ENCODE peak calls at places on chromosome 6, in six cellular contexts. S, H, E, O, V and U are unnamed samples.

GRCh38 chr6:166056637-166057036 is 111.0 kb downstream of the TBXT start:
- DNase-seq in S (peak), H (no peak), E (no peak), O (no peak), V (no peak), U (no peak)

GRCh38 chr6:87700729-87701675 is 1.0 kb downstream of the AKIRIN2 start:
- DNase-seq in S (peak), H (peak), E (no peak), O (peak), V (peak), U (no peak)

GRCh38 chr6:79384845-79385244 is 150.4 kb upstream of the HMGN3 start:
- DNase-seq in S (peak), H (no peak), E (no peak), O (no peak), V (no peak), U (no peak)

GRCh38 chr6:12718025-12718424 is 1.5 kb downstream of the PHACTR1 start:
- DNase-seq in S (peak), H (no peak), E (no peak), O (no peak), V (no peak), U (no peak)

GRCh38 chr6:11824986-11825385 is 46.4 kb upstream of the ADTRP start:
- DNase-seq in S (no peak), H (no peak), E (no peak), O (no peak), V (no peak), U (no peak)

GRCh38 chr6:22250486-22250885 is 46.4 kb downstream of the PRL start:
- DNase-seq in S (peak), H (no peak), E (no peak), O (no peak), V (no peak), U (no peak)

GRCh38 chr6:34172961-34173775 is 27.3 kb upstream of the GRM4 start:
- DNase-seq in S (no peak), H (no peak), E (no peak), O (no peak), V (peak), U (no peak)

GRCh38 chr6:38638941-38639497 is 710 bp downstream of the BTBD9 start:
- DNase-seq in S (peak), H (peak), E (no peak), O (peak), V (no peak), U (no peak)

GRCh38 chr6:116483616-116484015 is 22.4 kb downstream of the CALHM6 start:
- DNase-seq in S (no peak), H (no peak), E (no peak), O (no peak), V (no peak), U (no peak)

GRCh38 chr6:166595061-166595780 is 8.7 kb upstream of the RAMACL start:
- DNase-seq in S (peak), H (no peak), E (no peak), O (peak), V (no peak), U (no peak)